ENCODE peak calls at places on chromosome 2, in eight cellular contexts. One of them, this sample, is unnamed.
A peak's percentile ranks its signal among the peaks of the same experiment; 100 is the strongest.

GRCh38 chr2:98280376-98281102 is 65.7 kb upstream of the CNGA3 start:
- DNase-seq in CD8-positive, alpha-beta memory T cell: no peak
- DNase-seq in mammary epithelial cell: no peak
- DNase-seq in PC-3: no peak
- DNase-seq in pancreas: no peak
- DNase-seq in Peyer's patch: peak; percentile 74
- DNase-seq in fibroblast of lung: no peak
- DNase-seq in iPS DF 6.9: no peak
- DNase-seq in this sample: no peak

GRCh38 chr2:296354-296753 is 8.5 kb upstream of the ALKAL2 start:
- DNase-seq in CD8-positive, alpha-beta memory T cell: no peak
- DNase-seq in mammary epithelial cell: no peak
- DNase-seq in PC-3: no peak
- DNase-seq in pancreas: no peak
- DNase-seq in Peyer's patch: no peak
- DNase-seq in fibroblast of lung: no peak
- DNase-seq in iPS DF 6.9: no peak
- DNase-seq in this sample: no peak

GRCh38 chr2:7392076-7392787 is 475.0 kb downstream of the RNF144A start:
- DNase-seq in CD8-positive, alpha-beta memory T cell: no peak
- DNase-seq in mammary epithelial cell: peak; percentile 24
- DNase-seq in PC-3: peak; percentile 62
- DNase-seq in pancreas: no peak
- DNase-seq in Peyer's patch: no peak
- DNase-seq in fibroblast of lung: no peak
- DNase-seq in iPS DF 6.9: no peak
- DNase-seq in this sample: peak; percentile 8

GRCh38 chr2:64018715-64019082 is 529 bp downstream of the VPS54 start:
- DNase-seq in CD8-positive, alpha-beta memory T cell: no peak
- DNase-seq in mammary epithelial cell: no peak
- DNase-seq in PC-3: peak; percentile 25
- DNase-seq in pancreas: peak; percentile 55
- DNase-seq in Peyer's patch: peak; percentile 69
- DNase-seq in fibroblast of lung: no peak
- DNase-seq in iPS DF 6.9: no peak
- DNase-seq in this sample: no peak

GRCh38 chr2:100242891-100243670 is 79.2 kb downstream of the LONRF2 start:
- DNase-seq in CD8-positive, alpha-beta memory T cell: no peak
- DNase-seq in mammary epithelial cell: peak; percentile 15
- DNase-seq in PC-3: peak; percentile 77
- DNase-seq in pancreas: no peak
- DNase-seq in Peyer's patch: peak; percentile 88
- DNase-seq in fibroblast of lung: peak; percentile 62
- DNase-seq in iPS DF 6.9: peak; percentile 58
- DNase-seq in this sample: peak; percentile 77

GRCh38 chr2:73176881-73177644 is 25.3 kb upstream of the NOTO start:
- DNase-seq in CD8-positive, alpha-beta memory T cell: peak; percentile 89
- DNase-seq in mammary epithelial cell: peak; percentile 64
- DNase-seq in PC-3: peak; percentile 85
- DNase-seq in pancreas: peak; percentile 84
- DNase-seq in Peyer's patch: peak; percentile 96
- DNase-seq in fibroblast of lung: peak; percentile 81
- DNase-seq in iPS DF 6.9: no peak
- DNase-seq in this sample: peak; percentile 85

GRCh38 chr2:116754371-116755101 is 1060.0 kb upstream of the DDX18 start:
- DNase-seq in CD8-positive, alpha-beta memory T cell: no peak
- DNase-seq in mammary epithelial cell: no peak
- DNase-seq in PC-3: no peak
- DNase-seq in pancreas: no peak
- DNase-seq in Peyer's patch: no peak
- DNase-seq in fibroblast of lung: no peak
- DNase-seq in iPS DF 6.9: peak; percentile 13
- DNase-seq in this sample: no peak

GRCh38 chr2:47041065-47041464 is 114.0 kb downstream of the STPG4 start:
- DNase-seq in CD8-positive, alpha-beta memory T cell: no peak
- DNase-seq in mammary epithelial cell: no peak
- DNase-seq in PC-3: no peak
- DNase-seq in pancreas: no peak
- DNase-seq in Peyer's patch: no peak
- DNase-seq in fibroblast of lung: no peak
- DNase-seq in iPS DF 6.9: no peak
- DNase-seq in this sample: no peak

GRCh38 chr2:198913394-198914152 is 544.2 kb downstream of the SATB2 start:
- DNase-seq in CD8-positive, alpha-beta memory T cell: no peak
- DNase-seq in mammary epithelial cell: peak; percentile 3
- DNase-seq in PC-3: no peak
- DNase-seq in pancreas: no peak
- DNase-seq in Peyer's patch: no peak
- DNase-seq in fibroblast of lung: no peak
- DNase-seq in iPS DF 6.9: no peak
- DNase-seq in this sample: no peak

GRCh38 chr2:144712277-144712944 is 192.5 kb upstream of the ZEB2 start:
- DNase-seq in CD8-positive, alpha-beta memory T cell: no peak
- DNase-seq in mammary epithelial cell: no peak
- DNase-seq in PC-3: no peak
- DNase-seq in pancreas: no peak
- DNase-seq in Peyer's patch: no peak
- DNase-seq in fibroblast of lung: no peak
- DNase-seq in iPS DF 6.9: no peak
- DNase-seq in this sample: no peak

GRCh38 chr2:240792658-240793312 is 27.2 kb downstream of the KIF1A start:
- DNase-seq in CD8-positive, alpha-beta memory T cell: peak; percentile 22
- DNase-seq in mammary epithelial cell: no peak
- DNase-seq in PC-3: no peak
- DNase-seq in pancreas: no peak
- DNase-seq in Peyer's patch: no peak
- DNase-seq in fibroblast of lung: no peak
- DNase-seq in iPS DF 6.9: no peak
- DNase-seq in this sample: no peak

GRCh38 chr2:107529146-107529545 is 297.5 kb upstream of the RGPD4 start:
- DNase-seq in CD8-positive, alpha-beta memory T cell: no peak
- DNase-seq in mammary epithelial cell: no peak
- DNase-seq in PC-3: peak; percentile 6
- DNase-seq in pancreas: no peak
- DNase-seq in Peyer's patch: no peak
- DNase-seq in fibroblast of lung: peak; percentile 17
- DNase-seq in iPS DF 6.9: no peak
- DNase-seq in this sample: no peak

GRCh38 chr2:193824474-193824873 is 1629.7 kb upstream of the TMEFF2 start:
- DNase-seq in CD8-positive, alpha-beta memory T cell: no peak
- DNase-seq in mammary epithelial cell: peak; percentile 94
- DNase-seq in PC-3: peak; percentile 71
- DNase-seq in pancreas: no peak
- DNase-seq in Peyer's patch: no peak
- DNase-seq in fibroblast of lung: no peak
- DNase-seq in iPS DF 6.9: no peak
- DNase-seq in this sample: no peak

GRCh38 chr2:84687498-84688149 is 171.3 kb downstream of the DNAH6 start:
- DNase-seq in CD8-positive, alpha-beta memory T cell: no peak
- DNase-seq in mammary epithelial cell: no peak
- DNase-seq in PC-3: no peak
- DNase-seq in pancreas: no peak
- DNase-seq in Peyer's patch: no peak
- DNase-seq in fibroblast of lung: no peak
- DNase-seq in iPS DF 6.9: no peak
- DNase-seq in this sample: no peak

GRCh38 chr2:233807215-233807865 is 29.2 kb downstream of the MROH2A start:
- DNase-seq in CD8-positive, alpha-beta memory T cell: peak; percentile 23
- DNase-seq in mammary epithelial cell: no peak
- DNase-seq in PC-3: peak; percentile 21
- DNase-seq in pancreas: no peak
- DNase-seq in Peyer's patch: peak; percentile 35
- DNase-seq in fibroblast of lung: no peak
- DNase-seq in iPS DF 6.9: no peak
- DNase-seq in this sample: peak; percentile 1

GRCh38 chr2:28926837-28927236 is 32.4 kb downstream of the WDR43 start:
- DNase-seq in CD8-positive, alpha-beta memory T cell: no peak
- DNase-seq in mammary epithelial cell: peak; percentile 64
- DNase-seq in PC-3: no peak
- DNase-seq in pancreas: no peak
- DNase-seq in Peyer's patch: no peak
- DNase-seq in fibroblast of lung: peak; percentile 52
- DNase-seq in iPS DF 6.9: no peak
- DNase-seq in this sample: no peak

GRCh38 chr2:150147889-150148683 is 339.4 kb downstream of the RND3 start:
- DNase-seq in CD8-positive, alpha-beta memory T cell: no peak
- DNase-seq in mammary epithelial cell: no peak
- DNase-seq in PC-3: no peak
- DNase-seq in pancreas: no peak
- DNase-seq in Peyer's patch: no peak
- DNase-seq in fibroblast of lung: no peak
- DNase-seq in iPS DF 6.9: no peak
- DNase-seq in this sample: no peak

GRCh38 chr2:58992062-58992736 is 751.1 kb upstream of the FANCL start:
- DNase-seq in CD8-positive, alpha-beta memory T cell: no peak
- DNase-seq in mammary epithelial cell: no peak
- DNase-seq in PC-3: no peak
- DNase-seq in pancreas: no peak
- DNase-seq in Peyer's patch: no peak
- DNase-seq in fibroblast of lung: no peak
- DNase-seq in iPS DF 6.9: no peak
- DNase-seq in this sample: no peak

GRCh38 chr2:134460583-134460998 is 206.7 kb downstream of the MGAT5 start:
- DNase-seq in CD8-positive, alpha-beta memory T cell: peak; percentile 57
- DNase-seq in mammary epithelial cell: peak; percentile 60
- DNase-seq in PC-3: peak; percentile 75
- DNase-seq in pancreas: peak; percentile 70
- DNase-seq in Peyer's patch: peak; percentile 71
- DNase-seq in fibroblast of lung: peak; percentile 48
- DNase-seq in iPS DF 6.9: peak; percentile 66
- DNase-seq in this sample: peak; percentile 65

GRCh38 chr2:113039675-113040074 is 13.0 kb downstream of the IL36B start:
- DNase-seq in CD8-positive, alpha-beta memory T cell: no peak
- DNase-seq in mammary epithelial cell: no peak
- DNase-seq in PC-3: no peak
- DNase-seq in pancreas: no peak
- DNase-seq in Peyer's patch: no peak
- DNase-seq in fibroblast of lung: no peak
- DNase-seq in iPS DF 6.9: no peak
- DNase-seq in this sample: no peak

GRCh38 chr2:95039978-95040377 is 14.5 kb downstream of the MAL start:
- DNase-seq in CD8-positive, alpha-beta memory T cell: no peak
- DNase-seq in mammary epithelial cell: no peak
- DNase-seq in PC-3: no peak
- DNase-seq in pancreas: no peak
- DNase-seq in Peyer's patch: no peak
- DNase-seq in fibroblast of lung: no peak
- DNase-seq in iPS DF 6.9: no peak
- DNase-seq in this sample: no peak

GRCh38 chr2:236711440-236711839 is 141.8 kb downstream of the ACKR3 start:
- DNase-seq in CD8-positive, alpha-beta memory T cell: no peak
- DNase-seq in mammary epithelial cell: peak; percentile 86
- DNase-seq in PC-3: peak; percentile 89
- DNase-seq in pancreas: no peak
- DNase-seq in Peyer's patch: no peak
- DNase-seq in fibroblast of lung: peak; percentile 62
- DNase-seq in iPS DF 6.9: no peak
- DNase-seq in this sample: no peak
- H3K4me1 ChIP-seq in CD8-positive, alpha-beta memory T cell: no peaks in the 10 kb centered on the region
- H3K4me1 ChIP-seq in mammary epithelial cell: peaks cover 21% of the 10 kb centered on the region
- H3K4me1 ChIP-seq in PC-3: peaks cover 31% of the 10 kb centered on the region
- H3K4me1 ChIP-seq in pancreas: no peaks in the 10 kb centered on the region
- H3K4me1 ChIP-seq in Peyer's patch: no peaks in the 10 kb centered on the region
- H3K4me1 ChIP-seq in fibroblast of lung: no peaks in the 10 kb centered on the region
- H3K4me1 ChIP-seq in iPS DF 6.9: no peaks in the 10 kb centered on the region
- H3K4me1 ChIP-seq in this sample: peaks cover 16% of the 10 kb centered on the region

GRCh38 chr2:85796046-85796548 is 42.3 kb downstream of the ATOH8 start:
- DNase-seq in CD8-positive, alpha-beta memory T cell: no peak
- DNase-seq in mammary epithelial cell: no peak
- DNase-seq in PC-3: no peak
- DNase-seq in pancreas: no peak
- DNase-seq in Peyer's patch: peak; percentile 44
- DNase-seq in fibroblast of lung: no peak
- DNase-seq in iPS DF 6.9: no peak
- DNase-seq in this sample: no peak
- H3K4me1 ChIP-seq in CD8-positive, alpha-beta memory T cell: no peaks in the 10 kb centered on the region
- H3K4me1 ChIP-seq in mammary epithelial cell: peaks cover 20% of the 10 kb centered on the region
- H3K4me1 ChIP-seq in PC-3: peaks cover 24% of the 10 kb centered on the region
- H3K4me1 ChIP-seq in pancreas: peaks cover 20% of the 10 kb centered on the region
- H3K4me1 ChIP-seq in Peyer's patch: no peaks in the 10 kb centered on the region
- H3K4me1 ChIP-seq in fibroblast of lung: peaks cover 22% of the 10 kb centered on the region
- H3K4me1 ChIP-seq in iPS DF 6.9: no peaks in the 10 kb centered on the region
- H3K4me1 ChIP-seq in this sample: peaks cover 4% of the 10 kb centered on the region

GRCh38 chr2:33215983-33216382 is 260.5 kb upstream of the RASGRP3 start:
- DNase-seq in CD8-positive, alpha-beta memory T cell: no peak
- DNase-seq in mammary epithelial cell: no peak
- DNase-seq in PC-3: no peak
- DNase-seq in pancreas: no peak
- DNase-seq in Peyer's patch: no peak
- DNase-seq in fibroblast of lung: no peak
- DNase-seq in iPS DF 6.9: no peak
- DNase-seq in this sample: no peak
- H3K4me1 ChIP-seq in CD8-positive, alpha-beta memory T cell: no peaks in the 10 kb centered on the region
- H3K4me1 ChIP-seq in mammary epithelial cell: peaks cover 54% of the 10 kb centered on the region
- H3K4me1 ChIP-seq in PC-3: peaks cover 29% of the 10 kb centered on the region
- H3K4me1 ChIP-seq in pancreas: peaks cover 3% of the 10 kb centered on the region
- H3K4me1 ChIP-seq in Peyer's patch: no peaks in the 10 kb centered on the region
- H3K4me1 ChIP-seq in fibroblast of lung: peaks cover 49% of the 10 kb centered on the region
- H3K4me1 ChIP-seq in iPS DF 6.9: no peaks in the 10 kb centered on the region
- H3K4me1 ChIP-seq in this sample: peaks cover 4% of the 10 kb centered on the region

DNA sequence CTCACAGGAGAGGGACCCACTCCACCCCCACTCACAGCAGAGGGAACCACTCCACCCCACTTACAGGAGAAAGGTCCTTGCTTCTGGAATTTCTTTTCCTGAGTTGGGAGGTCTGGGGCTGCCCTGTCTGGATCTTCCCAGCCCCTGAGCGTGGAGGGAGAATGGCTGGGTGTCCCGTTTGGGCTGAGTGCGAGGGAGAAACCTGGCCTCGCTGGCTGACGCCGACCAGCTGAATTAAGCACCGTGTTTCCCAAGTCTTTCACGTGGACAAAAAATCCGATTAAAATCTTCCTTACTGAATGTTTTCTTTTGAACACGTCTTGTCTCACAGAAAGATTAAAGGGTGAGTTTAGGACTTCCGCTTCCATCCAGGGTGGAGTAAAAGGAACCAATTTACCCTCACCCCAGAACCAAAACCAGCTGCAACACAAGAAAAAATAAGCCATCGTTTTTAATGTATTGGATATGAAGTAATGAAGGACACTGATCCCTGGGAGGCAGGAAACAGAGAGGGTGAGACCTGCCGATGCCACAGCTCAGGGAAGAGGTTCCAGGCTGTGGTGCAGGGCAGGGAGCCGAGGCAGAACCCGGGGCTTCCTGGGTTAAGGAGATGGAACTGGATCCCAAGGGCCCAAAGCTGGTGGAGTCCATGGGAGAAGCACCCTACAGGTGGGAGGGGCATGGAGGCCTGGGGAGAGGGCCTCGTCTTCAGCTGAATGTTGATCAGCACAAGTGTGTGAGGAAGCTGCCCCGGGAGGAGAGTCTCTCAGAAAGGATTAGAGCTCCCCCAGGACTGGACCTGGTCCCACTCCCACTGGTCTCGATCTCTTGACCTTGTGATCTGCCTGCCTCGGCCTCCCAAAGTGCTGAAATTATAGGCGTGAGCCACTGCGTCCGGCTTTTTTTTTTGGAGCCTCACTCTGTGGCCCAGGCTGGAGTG is 60.3 kb downstream of the RTP5 start:
- DNase-seq in CD8-positive, alpha-beta memory T cell: no peak
- DNase-seq in mammary epithelial cell: no peak
- DNase-seq in PC-3: no peak
- DNase-seq in pancreas: no peak
- DNase-seq in Peyer's patch: no peak
- DNase-seq in fibroblast of lung: no peak
- DNase-seq in iPS DF 6.9: no peak
- DNase-seq in this sample: no peak
- H3K4me1 ChIP-seq in CD8-positive, alpha-beta memory T cell: no peaks in the 10 kb centered on the region
- H3K4me1 ChIP-seq in mammary epithelial cell: no peaks in the 10 kb centered on the region
- H3K4me1 ChIP-seq in PC-3: no peaks in the 10 kb centered on the region
- H3K4me1 ChIP-seq in pancreas: peaks cover 12% of the 10 kb centered on the region
- H3K4me1 ChIP-seq in Peyer's patch: no peaks in the 10 kb centered on the region
- H3K4me1 ChIP-seq in fibroblast of lung: no peaks in the 10 kb centered on the region
- H3K4me1 ChIP-seq in iPS DF 6.9: no peaks in the 10 kb centered on the region
- H3K4me1 ChIP-seq in this sample: peaks cover 3% of the 10 kb centered on the region

GRCh38 chr2:200616193-200616592 is 30.4 kb downstream of the AOX1 start:
- DNase-seq in CD8-positive, alpha-beta memory T cell: no peak
- DNase-seq in mammary epithelial cell: no peak
- DNase-seq in PC-3: no peak
- DNase-seq in pancreas: peak; percentile 49
- DNase-seq in Peyer's patch: peak; percentile 65
- DNase-seq in fibroblast of lung: no peak
- DNase-seq in iPS DF 6.9: no peak
- DNase-seq in this sample: no peak
- H3K4me1 ChIP-seq in CD8-positive, alpha-beta memory T cell: no peaks in the 10 kb centered on the region
- H3K4me1 ChIP-seq in mammary epithelial cell: peaks cover 26% of the 10 kb centered on the region
- H3K4me1 ChIP-seq in PC-3: peaks cover 36% of the 10 kb centered on the region
- H3K4me1 ChIP-seq in pancreas: peaks cover 39% of the 10 kb centered on the region
- H3K4me1 ChIP-seq in Peyer's patch: no peaks in the 10 kb centered on the region
- H3K4me1 ChIP-seq in fibroblast of lung: peaks cover 4% of the 10 kb centered on the region
- H3K4me1 ChIP-seq in iPS DF 6.9: no peaks in the 10 kb centered on the region
- H3K4me1 ChIP-seq in this sample: no peaks in the 10 kb centered on the region

This sample was measured in trophoblast cell.